ENCODE peak calls at places on chromosomes 6 and 20, in five cellular contexts. B, Y, H, K and G are unnamed samples. For H3K27me3, the result is how much of the 10 kb centered on the place peaks cover.

GRCh38 chr6:28747083-28747630 is 176.6 kb downstream of the TRIM27 start:
- DNase-seq in Y (no peak), H (no peak), K (no peak), B (peak), G (peak)

GRCh38 chr6:145964948-145965366 is 799 bp upstream of the SHPRH start:
- DNase-seq in B (no peak), Y (no peak), K (no peak), H (no peak), G (no peak)

GRCh38 chr20:17215167-17215566 is 11.7 kb upstream of the PCSK2 start:
- DNase-seq in H (no peak), B (no peak), K (no peak), Y (no peak), G (no peak)

GRCh38 chr6:127216821-127217789 is 49.6 kb upstream of the RNF146 start:
- DNase-seq in Y (no peak), K (no peak), B (no peak), H (no peak), G (no peak)

GRCh38 chr6:32332433-32332832 is 39.3 kb downstream of the TSBP1 start:
- DNase-seq in Y (no peak), B (no peak), K (no peak), H (no peak), G (no peak)

GRCh38 chr20:16922834-16923233 is 174.7 kb downstream of the OTOR start:
- DNase-seq in Y (no peak), B (no peak), H (no peak), K (no peak), G (no peak)

GRCh38 chr6:34056301-34056700 is 89.6 kb downstream of the GRM4 start:
- DNase-seq in Y (peak), K (no peak), B (peak), H (no peak), G (no peak)

GRCh38 chr6:89413006-89413400 is 930 bp upstream of the RRAGD start:
- DNase-seq in Y (no peak), B (no peak), H (peak), K (no peak), G (peak)

GRCh38 chr6:87975561-87975960 is 72.1 kb upstream of the SPACA1 start:
- DNase-seq in H (no peak), Y (no peak), K (no peak), B (no peak), G (no peak)

GRCh38 chr20:9615766-9616454 is 101.5 kb downstream of the LAMP5 start:
- DNase-seq in K (no peak), B (no peak), H (no peak), Y (no peak), G (peak)

GRCh38 chr20:11195169-11195568 is 521.4 kb upstream of the JAG1 start:
- DNase-seq in H (no peak), Y (no peak), B (no peak), K (no peak), G (no peak)

GRCh38 chr6:151633517-151634335 is 139.9 kb downstream of the CCDC170 start:
- DNase-seq in H (no peak), Y (no peak), B (no peak), K (no peak), G (no peak)

GRCh38 chr6:13278184-13278583 is 50.2 kb downstream of the TBC1D7 start:
- DNase-seq in K (no peak), B (peak), H (no peak), Y (no peak), G (no peak)

GRCh38 chr20:19992996-19993908 is 23.9 kb upstream of the NAA20 start:
- DNase-seq in H (peak), Y (no peak), K (no peak), B (no peak), G (no peak)

GRCh38 chr6:41892921-41893564 is 2.1 kb downstream of the USP49 start:
- DNase-seq in Y (no peak), H (no peak), B (peak), K (no peak), G (no peak)

GRCh38 chr6:41334482-41335023 is 855 bp upstream of the NCR2 start:
- DNase-seq in H (no peak), B (no peak), Y (no peak), K (no peak), G (peak)

GRCh38 chr6:36627801-36628246 is 33.7 kb downstream of the SRSF3 start:
- DNase-seq in H (no peak), Y (no peak), B (no peak), K (peak), G (no peak)

GRCh38 chr20:16441526-16442164 is 131.6 kb downstream of the KIF16B start:
- DNase-seq in K (no peak), H (no peak), Y (no peak), B (no peak), G (peak)

GRCh38 chr6:41045664-41046063 is 3.4 kb downstream of the TSPO2 start:
- DNase-seq in Y (no peak), K (no peak), B (no peak), H (no peak), G (no peak)

GRCh38 chr6:120805267-120805666 is 529.0 kb downstream of the TBC1D32 start:
- DNase-seq in K (no peak), H (no peak), B (peak), Y (no peak), G (no peak)

GRCh38 chr6:3796396-3796795 is 44.9 kb upstream of the PXDC1 start:
- DNase-seq in Y (no peak), H (peak), B (no peak), K (no peak), G (no peak)

GRCh38 chr20:25246182-25246943 is 1.5 kb upstream of the PYGB start:
- DNase-seq in H (no peak), B (no peak), K (no peak), Y (no peak), G (no peak)

GRCh38 chr6:112877134-112878100 is 530.3 kb downstream of the RFPL4B start:
- DNase-seq in H (no peak), Y (no peak), B (peak), K (no peak), G (no peak)

GRCh38 chr6:11744753-11745152 is 33.9 kb downstream of the ADTRP start:
- DNase-seq in K (peak), B (no peak), H (no peak), Y (peak), G (no peak)

GRCh38 chr6:11747021-11747420 is 31.6 kb downstream of the ADTRP start:
- DNase-seq in B (no peak), Y (no peak), H (no peak), K (no peak), G (no peak)

GRCh38 chr6:11752350-11752749 is 26.3 kb downstream of the ADTRP start:
- DNase-seq in B (no peak), Y (no peak), K (no peak), H (no peak), G (no peak)

GRCh38 chr6:11750682-11751081 is 27.9 kb downstream of the ADTRP start:
- DNase-seq in B (no peak), H (no peak), Y (no peak), K (no peak), G (no peak)

GRCh38 chr6:11748591-11748990 is 30.0 kb downstream of the ADTRP start:
- DNase-seq in K (no peak), B (no peak), H (no peak), Y (no peak), G (no peak)
- H3K27me3 ChIP-seq in K (under half), B (under half), H (under half), Y (under half), G (under half)

DNA sequence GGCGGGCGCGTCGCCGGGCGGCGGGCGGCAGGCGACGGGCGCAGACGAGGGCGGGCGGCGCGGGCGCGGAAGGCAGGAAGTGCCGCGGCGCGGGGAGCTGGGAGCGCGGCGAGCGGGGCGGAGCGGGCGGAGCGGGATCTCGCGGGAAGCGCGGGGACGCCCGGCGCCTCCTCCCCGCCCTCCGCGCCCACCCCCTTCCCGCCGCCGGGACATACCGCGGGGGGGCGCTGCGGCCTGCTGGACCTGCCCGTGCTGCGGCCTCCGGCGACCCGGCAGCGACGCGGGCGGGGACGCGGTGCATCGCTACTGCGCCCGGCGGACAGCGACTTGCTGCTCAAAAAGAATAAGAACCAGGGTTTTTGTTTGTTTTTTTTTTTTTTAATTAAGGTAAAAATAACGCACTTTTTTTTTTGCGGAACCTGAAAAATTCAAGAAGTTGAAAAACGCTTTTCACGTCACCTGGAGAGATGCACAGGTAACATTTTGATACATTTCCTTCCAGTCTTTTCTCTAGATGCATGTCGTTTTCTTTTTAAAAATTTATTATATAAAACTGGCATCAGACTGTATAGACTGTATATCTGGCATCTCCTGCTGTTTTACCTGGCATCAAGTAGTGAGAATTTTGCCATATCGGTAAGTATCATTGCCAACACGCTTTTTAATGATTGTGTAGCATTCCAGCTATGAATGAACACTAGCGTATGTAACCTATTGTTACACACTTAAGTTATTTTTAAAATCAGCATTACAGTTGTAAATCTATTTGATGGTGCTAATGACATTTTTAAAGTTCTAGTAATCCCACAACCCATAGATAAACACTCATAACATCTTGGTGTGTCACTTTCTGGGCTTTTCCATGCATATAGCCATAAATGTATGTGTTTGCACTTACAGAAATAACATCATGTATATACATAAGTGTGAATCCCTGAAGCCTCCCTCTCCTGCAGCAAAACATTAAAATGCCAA is at the start of gene CENPB:
- DNase-seq in B (peak), K (no peak), Y (peak), H (peak), G (peak)
- H3K27ac ChIP-seq in B (no peak), K (peak), Y (peak), H (peak), G (peak)

GRCh38 chr20:36308318-36308710 is 2.2 kb downstream of the DLGAP4 start:
- DNase-seq in B (no peak), H (peak), Y (no peak), K (no peak), G (no peak)

GRCh38 chr20:36308986-36309385 is 2.8 kb downstream of the DLGAP4 start:
- DNase-seq in H (no peak), B (no peak), Y (no peak), K (no peak), G (no peak)

GRCh38 chr20:36305602-36306556 is at the start of gene DLGAP4:
- DNase-seq in H (peak), K (no peak), B (peak), Y (no peak), G (no peak)

GRCh38 chr20:36306557-36307411 is 645 bp downstream of the DLGAP4 start:
- DNase-seq in Y (no peak), K (no peak), B (peak), H (no peak), G (no peak)

GRCh38 chr20:36307412-36308317 is 1.5 kb downstream of the DLGAP4 start:
- DNase-seq in H (peak), Y (no peak), K (no peak), B (peak), G (no peak)
- H3K27me3 ChIP-seq in H (half or more), Y (half or more), K (under half), B (half or more), G (half or more)

DNA sequence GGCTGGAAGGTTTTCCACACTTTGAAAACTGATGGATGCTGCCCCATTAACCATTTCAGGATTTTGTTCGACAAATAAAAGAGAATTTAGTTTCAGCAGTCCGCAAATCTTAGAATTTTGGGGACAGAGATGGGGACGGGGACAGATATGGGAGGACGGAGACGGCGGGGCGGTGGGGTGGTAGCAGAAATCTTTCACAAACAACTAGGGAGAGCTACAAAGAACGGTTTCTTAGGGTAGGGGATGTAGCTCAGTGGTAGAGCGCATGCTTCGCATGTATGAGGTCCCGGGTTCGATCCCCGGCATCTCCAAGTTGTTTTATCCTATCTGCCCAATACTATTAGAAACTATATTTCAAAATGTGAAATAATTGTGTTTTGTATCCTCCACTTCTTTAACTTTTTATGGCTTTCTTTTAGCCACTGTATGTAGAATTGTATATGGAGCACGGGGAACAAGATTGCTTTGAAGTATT is 15.1 kb downstream of the HMGN4 start:
- DNase-seq in H (peak), K (no peak), Y (peak), B (peak), G (no peak)
- H3K27ac ChIP-seq in H (peak), K (peak), Y (peak), B (no peak), G (peak)

GRCh38 chr20:61249626-61250025 is 2.4 kb upstream of the CDH4 start:
- DNase-seq in H (no peak), K (no peak), Y (no peak), B (no peak), G (no peak)
- H3K27me3 ChIP-seq in H (under half), K (under half), Y (under half), B (half or more), G (under half)

DNA sequence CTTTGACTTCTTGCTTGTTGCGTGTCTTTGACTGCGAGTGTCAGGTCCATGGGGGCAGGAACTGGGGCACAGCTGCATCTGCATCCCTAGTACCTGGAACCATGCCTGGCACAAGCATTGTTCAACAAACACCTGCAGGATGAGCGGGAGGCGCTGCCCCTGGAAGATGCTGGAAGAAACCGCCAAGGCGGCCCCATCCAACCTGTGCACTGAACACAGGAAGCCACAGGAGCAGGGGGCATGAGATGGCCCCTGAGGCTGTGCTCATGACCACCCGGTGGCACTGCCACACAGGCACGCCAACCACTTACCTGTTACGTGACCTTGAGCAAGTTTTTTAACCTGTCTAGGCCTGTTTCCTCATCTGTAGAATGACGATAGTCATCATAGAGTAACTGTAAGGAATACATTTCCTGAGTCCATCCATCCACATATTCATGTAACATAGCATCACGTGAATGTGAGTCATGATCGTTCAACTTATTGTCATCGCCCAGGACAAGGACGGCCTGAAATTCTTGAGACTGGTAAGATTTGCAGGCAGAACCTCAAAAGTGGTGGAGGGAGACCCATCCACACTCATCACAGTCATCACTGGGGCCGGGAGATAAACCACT is 374.2 kb downstream of the PREX1 start:
- DNase-seq in H (no peak), K (no peak), B (no peak), Y (no peak), G (no peak)
- H3K27ac ChIP-seq in H (no peak), K (no peak), B (no peak), Y (no peak), G (no peak)